ENCODE peak calls at places on chromosomes 6 and 20, in four cellular contexts. I is Peyer's patch; W is hepatocyte; D is naive thymus-derived CD4-positive, alpha-beta T cell. X is an unnamed sample.

GRCh38 chr20:20217626-20218025 is 150.3 kb upstream of the INSM1 start:
- DNase-seq in I (no peak), D (no peak), W (no peak), X (no peak)

GRCh38 chr6:84227044-84227433 is 404 bp downstream of the CEP162 start:
- DNase-seq in D (no peak), W (peak; percentile 7), I (no peak), X (no peak)

GRCh38 chr6:112038268-112038667 is 15.6 kb upstream of the CCN6 start:
- DNase-seq in D (no peak), I (no peak), W (no peak), X (no peak)

GRCh38 chr6:46921059-46921458 is 679 bp downstream of the ADGRF5 start:
- DNase-seq in W (no peak), I (no peak), D (no peak), X (no peak)

GRCh38 chr20:48667889-48668413 is 159.8 kb downstream of the PREX1 start:
- DNase-seq in D (no peak), I (no peak), W (no peak), X (no peak)

GRCh38 chr6:139378882-139379341 is 4.5 kb upstream of the CITED2 start:
- DNase-seq in D (no peak), W (peak; percentile 62), I (peak; percentile 71), X (no peak)

GRCh38 chr6:144582939-144583613 is 297.9 kb downstream of the UTRN start:
- DNase-seq in I (peak; percentile 64), W (peak; percentile 17), D (peak; percentile 43), X (peak; percentile 88)

GRCh38 chr6:106832766-106833510 is 141.6 kb downstream of the CD24 start:
- DNase-seq in W (no peak), I (no peak), D (no peak), X (no peak)

GRCh38 chr6:95819939-95820338 is 195.8 kb upstream of the FUT9 start:
- DNase-seq in D (no peak), W (no peak), I (no peak), X (no peak)

GRCh38 chr20:50027611-50028105 is 44.9 kb downstream of the SNAI1 start:
- DNase-seq in W (peak; percentile 78), I (no peak), D (no peak), X (no peak)

GRCh38 chr6:98808522-98809210 is 25.7 kb upstream of the POU3F2 start:
- DNase-seq in W (no peak), D (no peak), I (no peak), X (no peak)

GRCh38 chr6:162099685-162100084 is 627.9 kb downstream of the PRKN start:
- DNase-seq in I (no peak), D (no peak), W (peak; percentile 15), X (no peak)

GRCh38 chr6:162203287-162203686 is 524.3 kb downstream of the PRKN start:
- DNase-seq in W (no peak), I (no peak), D (no peak), X (no peak)

GRCh38 chr6:135088232-135088760 is 33.7 kb upstream of the HBS1L start:
- DNase-seq in I (no peak), W (no peak), D (no peak), X (no peak)

GRCh38 chr6:132937466-132937906 is 123.1 kb downstream of the RPS12 start:
- DNase-seq in D (no peak), W (peak; percentile 77), I (no peak), X (peak; percentile 21)

GRCh38 chr20:57882451-57883161 is 172.8 kb upstream of the PMEPA1 start:
- DNase-seq in D (no peak), I (no peak), W (no peak), X (no peak)

GRCh38 chr6:158819977-158820632 is 937 bp upstream of the EZR start:
- DNase-seq in W (peak; percentile 13), I (no peak), D (no peak), X (no peak)

DNA sequence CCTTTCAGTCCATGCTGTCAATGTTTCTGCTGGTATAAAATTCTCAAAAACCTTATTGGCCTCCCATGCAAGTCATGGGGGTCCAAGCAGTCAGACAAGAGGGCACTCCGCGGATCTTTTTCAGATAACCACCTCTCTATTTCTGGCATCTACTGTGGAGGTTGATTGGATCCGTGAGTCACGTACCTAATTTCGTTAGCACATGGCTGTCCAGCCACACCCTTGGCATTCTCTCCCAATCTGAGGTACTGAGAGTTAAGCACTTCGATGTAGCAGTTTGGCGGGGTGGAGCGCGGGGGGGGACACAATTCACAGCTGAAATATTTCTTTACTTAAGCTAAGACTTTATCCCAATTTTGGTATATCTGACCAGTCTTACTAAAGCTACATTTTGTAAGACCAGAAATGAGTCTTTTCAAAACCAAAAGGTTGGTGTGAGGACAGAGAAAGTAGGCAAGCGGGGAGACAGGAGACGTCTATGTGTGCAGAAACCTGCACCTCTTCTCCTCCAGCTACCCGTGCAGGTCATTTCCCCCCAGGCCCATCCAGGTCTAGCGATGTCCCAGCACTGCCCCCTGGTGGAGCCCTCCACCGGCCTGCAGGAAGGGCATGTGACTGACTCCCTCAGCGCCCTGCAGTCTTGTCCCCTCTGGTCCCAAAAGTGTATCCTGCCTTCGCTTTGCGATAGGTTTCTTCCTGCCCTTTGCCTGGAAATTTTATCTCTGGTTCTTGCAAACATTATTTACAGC is 113.1 kb downstream of the ADAT2 start:
- DNase-seq in D (peak; percentile 12), W (peak; percentile 38), I (peak; percentile 68), X (peak; percentile 57)
- H3K4me1 ChIP-seq in D (no peaks in the 10 kb centered on the region), W (no peaks in the 10 kb centered on the region), I (no peaks in the 10 kb centered on the region), X (no peaks in the 10 kb centered on the region)

GRCh38 chr20:47354710-47355488 is 1.6 kb downstream of the ZMYND8 start:
- DNase-seq in I (no peak), D (no peak), W (no peak), X (no peak)
- H3K4me1 ChIP-seq in I (peaks cover 89% of the 10 kb centered on the region), D (peaks cover 63% of the 10 kb centered on the region), W (peaks cover 94% of the 10 kb centered on the region), X (peaks cover 78% of the 10 kb centered on the region)

DNA sequence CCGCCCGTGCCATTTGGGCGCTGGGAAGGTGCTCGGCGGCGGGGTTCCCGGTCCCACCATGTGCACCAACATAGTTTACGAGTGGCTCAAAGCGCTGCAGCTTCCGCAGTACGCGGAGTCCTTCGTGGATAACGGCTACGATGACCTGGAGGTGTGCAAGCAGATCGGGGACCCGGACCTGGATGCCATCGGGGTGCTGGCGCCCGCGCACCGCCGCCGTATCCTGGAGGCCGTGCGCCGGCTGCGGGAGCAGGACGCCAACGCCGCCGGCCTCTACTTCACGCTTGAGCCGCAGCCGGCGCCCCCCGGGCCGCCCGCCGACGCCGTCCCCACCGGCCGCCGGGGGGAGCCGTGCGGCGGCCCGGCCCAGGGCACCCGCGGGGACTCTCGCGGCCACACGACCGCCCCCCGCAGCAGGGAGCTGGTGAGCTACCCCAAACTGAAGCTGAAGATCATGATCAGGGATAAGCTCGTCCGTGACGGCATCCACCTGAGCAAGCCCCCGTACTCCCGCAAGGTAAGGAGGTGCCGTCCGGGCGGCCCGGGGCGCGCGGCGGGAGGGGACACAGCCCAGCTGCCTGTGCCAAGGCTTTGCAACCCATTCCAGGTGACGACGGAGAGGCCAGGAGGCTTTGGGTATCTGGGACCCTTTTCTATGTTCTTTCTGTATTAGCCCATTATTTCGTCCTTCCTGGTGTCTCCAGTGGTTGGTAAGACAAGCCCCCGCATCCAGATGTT is 550 bp downstream of the SAMD5 start:
- DNase-seq in D (no peak), I (no peak), W (peak; percentile 52), X (no peak)
- H3K4me1 ChIP-seq in D (no peaks in the 10 kb centered on the region), I (peaks cover 24% of the 10 kb centered on the region), W (peaks cover 14% of the 10 kb centered on the region), X (no peaks in the 10 kb centered on the region)

GRCh38 chr6:15269619-15270018 is 23.8 kb downstream of the JARID2 start:
- DNase-seq in I (no peak), D (no peak), W (no peak), X (no peak)
- H3K4me1 ChIP-seq in I (peaks cover 44% of the 10 kb centered on the region), D (no peaks in the 10 kb centered on the region), W (peaks cover 52% of the 10 kb centered on the region), X (no peaks in the 10 kb centered on the region)

DNA sequence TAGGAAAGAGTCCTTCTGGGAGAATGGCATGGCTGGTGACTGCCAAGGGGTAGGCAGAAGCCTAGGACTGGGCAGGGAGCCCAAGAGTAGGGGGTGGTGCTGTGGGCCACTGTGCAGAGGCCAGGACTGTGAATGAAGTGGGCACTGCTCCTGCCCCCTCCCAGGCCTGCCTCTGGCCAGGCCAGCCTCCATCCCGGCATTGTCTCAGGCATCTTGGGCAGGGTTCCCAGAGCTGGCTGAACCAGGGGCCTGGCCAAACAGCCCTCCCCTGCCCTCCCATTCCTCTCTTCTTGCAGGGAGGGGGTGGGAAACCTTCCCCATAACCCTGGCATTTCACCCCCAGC is 81.6 kb downstream of the MRPL14 start:
- DNase-seq in W (no peak), I (no peak), D (no peak), X (no peak)
- H3K4me1 ChIP-seq in W (peaks cover 46% of the 10 kb centered on the region), I (peaks cover 37% of the 10 kb centered on the region), D (no peaks in the 10 kb centered on the region), X (peaks cover 10% of the 10 kb centered on the region)

GRCh38 chr6:44123544-44123943 is 3.7 kb downstream of the MRPL14 start:
- DNase-seq in W (no peak), I (no peak), D (no peak), X (no peak)
- H3K4me1 ChIP-seq in W (peaks cover 51% of the 10 kb centered on the region), I (peaks cover 64% of the 10 kb centered on the region), D (peaks cover 47% of the 10 kb centered on the region), X (peaks cover 50% of the 10 kb centered on the region)

GRCh38 chr6:16737926-16738325 is 23.3 kb downstream of the ATXN1 start:
- DNase-seq in W (no peak), D (no peak), I (no peak), X (no peak)
- H3K4me1 ChIP-seq in W (peaks cover 30% of the 10 kb centered on the region), D (peaks cover 16% of the 10 kb centered on the region), I (peaks cover 30% of the 10 kb centered on the region), X (no peaks in the 10 kb centered on the region)